ENCODE peak calls at places on chromosomes 12 and 14, in seven cellular contexts. One of them, this sample, is unnamed.

GRCh38 chr14:59107819-59108218 is 80.6 kb upstream of the DAAM1 start:
- DNase-seq in stimulated activated naive CD8-positive, alpha-beta T cell treated with anti-CD3 and anti-CD28 coated beads, Interleukin-15, Interleukin-2, amounts not matched to agents 100 U/mL and 50 U/mL, for 24 hours: no peak
- DNase-seq in activated CD8-positive, alpha-beta T cell treated with anti-CD3 and anti-CD28 coated beads for 36 hours: no peak
- DNase-seq in activated CD8-positive, alpha-beta memory T cell treated with anti-CD3 and anti-CD28 coated beads for 48 hours: no peak
- DNase-seq in dorsolateral prefrontal cortex: no peak
- DNase-seq in T-helper 9 cell: no peak
- DNase-seq in NCI-H1930: no peak
- DNase-seq in this sample: no peak

GRCh38 chr12:27547592-27547991 is 23.6 kb downstream of the PPFIBP1 start:
- DNase-seq in stimulated activated naive CD8-positive, alpha-beta T cell treated with anti-CD3 and anti-CD28 coated beads, Interleukin-15, Interleukin-2, amounts not matched to agents 100 U/mL and 50 U/mL, for 24 hours: no peak
- DNase-seq in activated CD8-positive, alpha-beta T cell treated with anti-CD3 and anti-CD28 coated beads for 36 hours: no peak
- DNase-seq in activated CD8-positive, alpha-beta memory T cell treated with anti-CD3 and anti-CD28 coated beads for 48 hours: no peak
- DNase-seq in dorsolateral prefrontal cortex: no peak
- DNase-seq in T-helper 9 cell: no peak
- DNase-seq in NCI-H1930: no peak
- DNase-seq in this sample: no peak

GRCh38 chr14:75022655-75023054 is 19.9 kb downstream of the EIF2B2 start:
- DNase-seq in stimulated activated naive CD8-positive, alpha-beta T cell treated with anti-CD3 and anti-CD28 coated beads, Interleukin-15, Interleukin-2, amounts not matched to agents 100 U/mL and 50 U/mL, for 24 hours: no peak
- DNase-seq in activated CD8-positive, alpha-beta T cell treated with anti-CD3 and anti-CD28 coated beads for 36 hours: peak
- DNase-seq in activated CD8-positive, alpha-beta memory T cell treated with anti-CD3 and anti-CD28 coated beads for 48 hours: no peak
- DNase-seq in dorsolateral prefrontal cortex: no peak
- DNase-seq in T-helper 9 cell: no peak
- DNase-seq in NCI-H1930: no peak
- DNase-seq in this sample: no peak

GRCh38 chr12:62604856-62605255 is 138.2 kb downstream of the MON2 start:
- DNase-seq in stimulated activated naive CD8-positive, alpha-beta T cell treated with anti-CD3 and anti-CD28 coated beads, Interleukin-15, Interleukin-2, amounts not matched to agents 100 U/mL and 50 U/mL, for 24 hours: no peak
- DNase-seq in activated CD8-positive, alpha-beta T cell treated with anti-CD3 and anti-CD28 coated beads for 36 hours: no peak
- DNase-seq in activated CD8-positive, alpha-beta memory T cell treated with anti-CD3 and anti-CD28 coated beads for 48 hours: no peak
- DNase-seq in dorsolateral prefrontal cortex: no peak
- DNase-seq in T-helper 9 cell: peak
- DNase-seq in NCI-H1930: no peak
- DNase-seq in this sample: no peak

GRCh38 chr14:50318031-50318626 is 6.0 kb downstream of the DMAC2L start:
- DNase-seq in stimulated activated naive CD8-positive, alpha-beta T cell treated with anti-CD3 and anti-CD28 coated beads, Interleukin-15, Interleukin-2, amounts not matched to agents 100 U/mL and 50 U/mL, for 24 hours: no peak
- DNase-seq in activated CD8-positive, alpha-beta T cell treated with anti-CD3 and anti-CD28 coated beads for 36 hours: no peak
- DNase-seq in activated CD8-positive, alpha-beta memory T cell treated with anti-CD3 and anti-CD28 coated beads for 48 hours: no peak
- DNase-seq in dorsolateral prefrontal cortex: no peak
- DNase-seq in T-helper 9 cell: no peak
- DNase-seq in NCI-H1930: no peak
- DNase-seq in this sample: no peak

GRCh38 chr14:33567736-33568124 is 383.1 kb downstream of the EGLN3 start:
- DNase-seq in stimulated activated naive CD8-positive, alpha-beta T cell treated with anti-CD3 and anti-CD28 coated beads, Interleukin-15, Interleukin-2, amounts not matched to agents 100 U/mL and 50 U/mL, for 24 hours: no peak
- DNase-seq in activated CD8-positive, alpha-beta T cell treated with anti-CD3 and anti-CD28 coated beads for 36 hours: no peak
- DNase-seq in activated CD8-positive, alpha-beta memory T cell treated with anti-CD3 and anti-CD28 coated beads for 48 hours: no peak
- DNase-seq in dorsolateral prefrontal cortex: no peak
- DNase-seq in T-helper 9 cell: no peak
- DNase-seq in NCI-H1930: no peak
- DNase-seq in this sample: no peak

GRCh38 chr12:107129315-107129930 is 36.1 kb upstream of the CRY1 start:
- DNase-seq in stimulated activated naive CD8-positive, alpha-beta T cell treated with anti-CD3 and anti-CD28 coated beads, Interleukin-15, Interleukin-2, amounts not matched to agents 100 U/mL and 50 U/mL, for 24 hours: no peak
- DNase-seq in activated CD8-positive, alpha-beta T cell treated with anti-CD3 and anti-CD28 coated beads for 36 hours: no peak
- DNase-seq in activated CD8-positive, alpha-beta memory T cell treated with anti-CD3 and anti-CD28 coated beads for 48 hours: no peak
- DNase-seq in dorsolateral prefrontal cortex: no peak
- DNase-seq in T-helper 9 cell: no peak
- DNase-seq in NCI-H1930: peak
- DNase-seq in this sample: no peak

GRCh38 chr14:71022015-71022919 is 115.0 kb downstream of the PCNX1 start:
- DNase-seq in stimulated activated naive CD8-positive, alpha-beta T cell treated with anti-CD3 and anti-CD28 coated beads, Interleukin-15, Interleukin-2, amounts not matched to agents 100 U/mL and 50 U/mL, for 24 hours: no peak
- DNase-seq in activated CD8-positive, alpha-beta T cell treated with anti-CD3 and anti-CD28 coated beads for 36 hours: no peak
- DNase-seq in activated CD8-positive, alpha-beta memory T cell treated with anti-CD3 and anti-CD28 coated beads for 48 hours: no peak
- DNase-seq in dorsolateral prefrontal cortex: no peak
- DNase-seq in T-helper 9 cell: no peak
- DNase-seq in NCI-H1930: no peak
- DNase-seq in this sample: no peak

GRCh38 chr12:50197297-50197727 is 30.1 kb upstream of the CERS5 start:
- DNase-seq in stimulated activated naive CD8-positive, alpha-beta T cell treated with anti-CD3 and anti-CD28 coated beads, Interleukin-15, Interleukin-2, amounts not matched to agents 100 U/mL and 50 U/mL, for 24 hours: no peak
- DNase-seq in activated CD8-positive, alpha-beta T cell treated with anti-CD3 and anti-CD28 coated beads for 36 hours: no peak
- DNase-seq in activated CD8-positive, alpha-beta memory T cell treated with anti-CD3 and anti-CD28 coated beads for 48 hours: no peak
- DNase-seq in dorsolateral prefrontal cortex: no peak
- DNase-seq in T-helper 9 cell: no peak
- DNase-seq in NCI-H1930: no peak
- DNase-seq in this sample: no peak

GRCh38 chr14:93008381-93008780 is 85.4 kb downstream of the CHGA start:
- DNase-seq in stimulated activated naive CD8-positive, alpha-beta T cell treated with anti-CD3 and anti-CD28 coated beads, Interleukin-15, Interleukin-2, amounts not matched to agents 100 U/mL and 50 U/mL, for 24 hours: no peak
- DNase-seq in activated CD8-positive, alpha-beta T cell treated with anti-CD3 and anti-CD28 coated beads for 36 hours: no peak
- DNase-seq in activated CD8-positive, alpha-beta memory T cell treated with anti-CD3 and anti-CD28 coated beads for 48 hours: no peak
- DNase-seq in dorsolateral prefrontal cortex: no peak
- DNase-seq in T-helper 9 cell: no peak
- DNase-seq in NCI-H1930: no peak
- DNase-seq in this sample: no peak

GRCh38 chr12:34598851-34599529 is 576.7 kb downstream of the ALG10 start:
- DNase-seq in stimulated activated naive CD8-positive, alpha-beta T cell treated with anti-CD3 and anti-CD28 coated beads, Interleukin-15, Interleukin-2, amounts not matched to agents 100 U/mL and 50 U/mL, for 24 hours: no peak
- DNase-seq in activated CD8-positive, alpha-beta T cell treated with anti-CD3 and anti-CD28 coated beads for 36 hours: no peak
- DNase-seq in activated CD8-positive, alpha-beta memory T cell treated with anti-CD3 and anti-CD28 coated beads for 48 hours: no peak
- DNase-seq in dorsolateral prefrontal cortex: no peak
- DNase-seq in T-helper 9 cell: no peak
- DNase-seq in NCI-H1930: no peak
- DNase-seq in this sample: no peak

GRCh38 chr12:124259168-124260066 is 35.5 kb upstream of the RFLNA start:
- DNase-seq in stimulated activated naive CD8-positive, alpha-beta T cell treated with anti-CD3 and anti-CD28 coated beads, Interleukin-15, Interleukin-2, amounts not matched to agents 100 U/mL and 50 U/mL, for 24 hours: no peak
- DNase-seq in activated CD8-positive, alpha-beta T cell treated with anti-CD3 and anti-CD28 coated beads for 36 hours: no peak
- DNase-seq in activated CD8-positive, alpha-beta memory T cell treated with anti-CD3 and anti-CD28 coated beads for 48 hours: no peak
- DNase-seq in dorsolateral prefrontal cortex: no peak
- DNase-seq in T-helper 9 cell: no peak
- DNase-seq in NCI-H1930: no peak
- DNase-seq in this sample: no peak

GRCh38 chr12:104304261-104305004 is 894 bp downstream of the EID3 start:
- DNase-seq in stimulated activated naive CD8-positive, alpha-beta T cell treated with anti-CD3 and anti-CD28 coated beads, Interleukin-15, Interleukin-2, amounts not matched to agents 100 U/mL and 50 U/mL, for 24 hours: no peak
- DNase-seq in activated CD8-positive, alpha-beta T cell treated with anti-CD3 and anti-CD28 coated beads for 36 hours: no peak
- DNase-seq in activated CD8-positive, alpha-beta memory T cell treated with anti-CD3 and anti-CD28 coated beads for 48 hours: no peak
- DNase-seq in dorsolateral prefrontal cortex: no peak
- DNase-seq in T-helper 9 cell: no peak
- DNase-seq in NCI-H1930: no peak
- DNase-seq in this sample: no peak

GRCh38 chr12:29176951-29177350 is 27.9 kb downstream of the FAR2 start:
- DNase-seq in stimulated activated naive CD8-positive, alpha-beta T cell treated with anti-CD3 and anti-CD28 coated beads, Interleukin-15, Interleukin-2, amounts not matched to agents 100 U/mL and 50 U/mL, for 24 hours: no peak
- DNase-seq in activated CD8-positive, alpha-beta T cell treated with anti-CD3 and anti-CD28 coated beads for 36 hours: no peak
- DNase-seq in activated CD8-positive, alpha-beta memory T cell treated with anti-CD3 and anti-CD28 coated beads for 48 hours: no peak
- DNase-seq in dorsolateral prefrontal cortex: no peak
- DNase-seq in T-helper 9 cell: no peak
- DNase-seq in NCI-H1930: no peak
- DNase-seq in this sample: no peak